ENCODE peak calls at places on chromosomes 11 and 22, in five cellular contexts. G is heart left ventricle; U is CD4-positive, alpha-beta T cell; V is H9; T is Peyer's patch. M is an unnamed sample.

GRCh38 chr11:118650366-118650765 is 29.1 kb downstream of the TREH start:
- DNase-seq in G (no peak), U (no peak), V (no peak), T (no peak), M (no peak)

GRCh38 chr11:13336246-13336873 is 58.8 kb downstream of the BMAL1 start:
- DNase-seq in G (no peak), U (no peak), V (no peak), T (no peak), M (no peak)

GRCh38 chr22:31609716-31610115 is 52.3 kb downstream of the PISD start:
- DNase-seq in G (no peak), U (no peak), V (no peak), T (no peak), M (no peak)

GRCh38 chr22:29814003-29814402 is 24.1 kb downstream of the ASCC2 start:
- DNase-seq in G (no peak), U (no peak), V (no peak), T (no peak), M (no peak)

GRCh38 chr11:70500076-70500847 is 101.9 kb downstream of the CTTN start:
- DNase-seq in G (no peak), U (no peak), V (no peak), T (no peak), M (no peak)

GRCh38 chr11:26234451-26234850 is 97.5 kb upstream of the ANO3 start:
- DNase-seq in G (no peak), U (no peak), V (no peak), T (no peak), M (no peak)

GRCh38 chr22:48943567-48944432 is 883.9 kb downstream of the BRD1 start:
- DNase-seq in G (no peak), U (no peak), V (peak), T (peak), M (peak)

GRCh38 chr11:94742645-94743044 is 25.5 kb upstream of the AMOTL1 start:
- DNase-seq in G (no peak), U (no peak), V (no peak), T (no peak), M (no peak)

GRCh38 chr11:101180481-101180880 is 50.9 kb upstream of the PGR start:
- DNase-seq in G (no peak), U (no peak), V (no peak), T (no peak), M (no peak)

GRCh38 chr11:69027704-69028372 is 14.8 kb upstream of the MRGPRF start:
- DNase-seq in G (no peak), U (no peak), V (no peak), T (no peak), M (no peak)

GRCh38 chr11:93169950-93170561 is 27.7 kb downstream of the SLC36A4 start:
- DNase-seq in G (no peak), U (no peak), V (no peak), T (no peak), M (peak)
- TF ChIP-seq CTCF in G (peak), U (peak), V (peak), T (no peak), M (peak)

DNA sequence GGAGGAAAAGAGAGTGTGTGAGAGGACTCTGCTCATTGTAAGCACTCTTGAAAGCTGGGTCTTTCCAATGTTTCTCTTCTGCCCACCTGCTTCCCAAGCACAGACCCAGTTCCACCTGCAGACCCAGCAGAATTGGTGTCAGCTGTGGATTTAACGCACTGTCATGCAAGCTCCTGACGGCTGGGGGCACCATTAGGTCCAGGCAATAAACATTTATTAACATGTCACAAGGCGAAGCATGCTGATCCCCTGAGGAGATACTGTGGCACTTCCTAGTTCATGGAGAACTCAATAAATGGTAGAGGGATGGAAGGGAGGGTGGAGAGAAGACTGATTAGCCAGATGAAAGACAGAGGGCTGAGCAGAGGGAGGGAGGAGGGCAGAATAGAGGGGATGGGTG is 68.3 kb upstream of the TSPAN18 start:
- DNase-seq in G (no peak), U (no peak), V (peak), T (no peak), M (no peak)
- TF ChIP-seq CTCF in G (peak), U (no peak), V (peak), T (no peak), M (peak)

DNA sequence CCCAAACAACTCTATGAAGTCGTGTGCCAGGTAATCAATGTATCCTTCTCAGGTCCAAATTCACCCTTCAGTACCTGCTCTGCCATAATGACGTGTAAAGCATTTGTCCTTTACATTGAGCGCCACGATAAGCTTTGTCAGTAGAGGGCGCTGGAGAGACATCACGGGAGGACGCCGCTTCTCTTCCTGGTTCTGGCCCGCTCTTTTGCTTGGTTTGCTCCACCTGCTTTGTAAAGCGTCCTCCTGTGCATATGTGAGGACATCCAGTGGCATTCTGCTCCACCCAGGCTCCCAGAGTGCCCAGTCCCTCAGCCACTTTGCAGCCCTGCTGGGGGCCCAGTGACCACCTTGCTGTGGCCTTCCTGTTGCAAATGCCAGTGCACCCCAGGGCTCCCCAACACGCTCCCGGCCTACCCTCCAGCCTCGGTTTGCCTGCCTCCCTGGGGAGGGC is 61.1 kb downstream of the WT1 start:
- DNase-seq in G (peak), U (peak), V (peak), T (no peak), M (peak)
- TF ChIP-seq CTCF in G (peak), U (no peak), V (peak), T (no peak), M (peak)

GRCh38 chr11:1751521-1751921 is 1.1 kb upstream of the IFITM10 start:
- DNase-seq in G (no peak), U (no peak), V (no peak), T (no peak), M (no peak)
- TF ChIP-seq CTCF in G (no peak), U (no peak), V (no peak), T (no peak), M (no peak)

GRCh38 chr11:117482881-117483280 is 155.2 kb downstream of the CEP164 start:
- DNase-seq in G (no peak), U (no peak), V (no peak), T (no peak), M (no peak)
- TF ChIP-seq CTCF in G (no peak), U (no peak), V (no peak), T (no peak), M (no peak)

GRCh38 chr11:62694455-62695167 is 5.3 kb upstream of the LRRN4CL start:
- DNase-seq in G (peak), U (peak), V (peak), T (peak), M (peak)
- TF ChIP-seq CTCF in G (peak), U (peak), V (peak), T (peak), M (peak)

DNA sequence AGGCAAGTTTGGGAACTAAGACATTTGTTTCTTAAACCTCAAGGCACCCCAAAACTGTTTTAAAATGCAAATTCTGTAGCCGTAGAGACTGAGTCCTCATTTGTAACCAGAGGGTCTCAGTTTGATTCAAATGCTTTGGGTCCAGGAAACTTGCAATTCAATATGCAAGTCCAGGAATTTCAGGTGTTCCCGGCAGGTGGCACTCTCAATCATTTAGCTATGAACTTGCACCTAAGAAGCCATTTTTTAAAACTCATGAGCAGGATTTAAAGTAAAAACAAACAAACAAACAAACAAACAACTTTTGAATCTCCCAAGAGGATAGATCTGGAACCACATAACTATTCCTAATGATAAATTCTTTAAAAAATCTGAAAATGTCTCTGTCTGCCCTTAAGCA is 8.7 kb upstream of the ABTB2 start:
- DNase-seq in G (no peak), U (no peak), V (no peak), T (peak), M (peak)
- TF ChIP-seq CTCF in G (peak), U (no peak), V (peak), T (no peak), M (peak)

GRCh38 chr22:24937114-24937513 is 9.4 kb downstream of the LHFPL7 start:
- DNase-seq in G (no peak), U (no peak), V (peak), T (no peak), M (no peak)
- TF ChIP-seq CTCF in G (peak), U (no peak), V (peak), T (no peak), M (peak)

GRCh38 chr11:11724994-11725393 is 103.2 kb upstream of the GALNT18 start:
- DNase-seq in G (no peak), U (no peak), V (no peak), T (no peak), M (no peak)

GRCh38 chr11:11722246-11722645 is 100.4 kb upstream of the GALNT18 start:
- DNase-seq in G (no peak), U (no peak), V (no peak), T (no peak), M (no peak)

GRCh38 chr11:11725438-11725837 is 103.6 kb upstream of the GALNT18 start:
- DNase-seq in G (no peak), U (no peak), V (no peak), T (no peak), M (no peak)

GRCh38 chr11:11728371-11728770 is 106.6 kb upstream of the GALNT18 start:
- DNase-seq in G (no peak), U (no peak), V (no peak), T (no peak), M (no peak)

GRCh38 chr11:11722861-11723260 is 101.1 kb upstream of the GALNT18 start:
- DNase-seq in G (no peak), U (no peak), V (peak), T (no peak), M (no peak)
- TF ChIP-seq CTCF in G (no peak), U (no peak), V (peak), T (no peak), M (no peak)